ENCODE peak calls at places on chromosomes 12 and 14, in four cellular contexts. Y is A549, Q is kidney tubule cell, U is GM18507. V is an unnamed sample.

GRCh38 chr14:75158843-75159614 is 17.4 kb downstream of the TMED10 start:
- DNase-seq in Y (peak), Q (peak), U (peak), V (no peak)

GRCh38 chr12:65952737-65953209 is 128.5 kb downstream of the HMGA2 start:
- DNase-seq in Y (peak), Q (peak), U (no peak), V (no peak)

GRCh38 chr14:37593496-37594237 is 1.4 kb downstream of the FOXA1 start:
- DNase-seq in Y (no peak), Q (no peak), U (no peak), V (no peak)

GRCh38 chr14:54169254-54169924 is 212.8 kb upstream of the BMP4 start:
- DNase-seq in Y (no peak), Q (peak), U (no peak), V (no peak)

GRCh38 chr14:24160499-24160849 is 591 bp upstream of the IRF9 start:
- DNase-seq in Y (no peak), Q (no peak), U (no peak), V (no peak)

GRCh38 chr14:106417224-106418049 is 891.1 kb downstream of the TMEM121 start:
- DNase-seq in Y (peak), Q (peak), U (peak), V (no peak)

GRCh38 chr12:105279460-105280056 is 43.6 kb upstream of the APPL2 start:
- DNase-seq in Y (peak), Q (peak), U (peak), V (no peak)

GRCh38 chr14:54209501-54210231 is 187.1 kb upstream of the CDKN3 start:
- DNase-seq in Y (no peak), Q (peak), U (no peak), V (no peak)